ENCODE peak calls at places on chromosomes 4 and X, in eight cellular contexts. E is Calu3; W is mesendoderm; F is glutamatergic neuron; T is stimulated activated CD8-positive, alpha-beta memory T cell treated with anti-CD3 and anti-CD28 coated beads, Interleukin-12 subunit alpha, Interleukin-12 subunit beta, amount 100 ng/mL, for 4 hours; K is brain microvascular endothelial cell; B is T47D; P is M059J. X is an unnamed sample.

GRCh38 chr4:158758142-158758541 is 10.7 kb upstream of the FNIP2 start:
- DNase-seq in K (no peak), E (no peak), P (no peak), T (no peak), F (no peak), W (no peak), B (no peak), X (no peak)

GRCh38 chr4:99816611-99817309 is at the start of gene DAPP1:
- DNase-seq in P (peak; percentile 26), T (peak; percentile 38), W (peak; percentile 53), E (peak; percentile 73), F (no peak), K (no peak), B (peak; percentile 58), X (no peak)

GRCh38 chr4:153127773-153128494 is 76.3 kb upstream of the TRIM2 start:
- DNase-seq in W (peak; percentile 88), E (peak; percentile 78), B (peak; percentile 78), K (peak; percentile 90), P (peak; percentile 76), F (peak; percentile 88), T (peak; percentile 54), X (no peak)

GRCh38 chr4:84470204-84470785 is 28.8 kb downstream of the NKX6-1 start:
- DNase-seq in W (peak; percentile 67), F (no peak), T (no peak), B (peak; percentile 32), K (no peak), E (peak; percentile 18), P (peak; percentile 12), X (no peak)

GRCh38 chr4:15659768-15660394 is 4.7 kb upstream of the FBXL5 start:
- DNase-seq in B (no peak), T (no peak), P (no peak), E (no peak), W (no peak), K (no peak), F (no peak), X (no peak)

GRCh38 chrX:134849390-134849789 is 141.4 kb upstream of the SMIM10 start:
- DNase-seq in B (no peak), K (peak; percentile 55), P (peak; percentile 76), E (no peak), F (no peak), W (no peak), T (no peak), X (no peak)

GRCh38 chr4:61374612-61374920 is 174.4 kb downstream of the ADGRL3 start:
- DNase-seq in P (no peak), B (no peak), F (no peak), W (no peak), T (no peak), E (no peak), K (peak; percentile 8), X (no peak)

GRCh38 chr4:958836-959337 is 14.5 kb downstream of the DGKQ start:
- DNase-seq in P (no peak), K (no peak), F (no peak), T (no peak), W (no peak), B (no peak), E (no peak), X (peak; percentile 13)

GRCh38 chr4:56870927-56871326 is 36.8 kb upstream of the REST start:
- DNase-seq in B (no peak), P (no peak), E (no peak), W (no peak), T (no peak), F (no peak), K (no peak), X (no peak)

GRCh38 chrX:41722220-41722619 is 1.8 kb upstream of the GPR82 start:
- DNase-seq in P (no peak), E (no peak), W (no peak), B (no peak), T (no peak), F (no peak), K (no peak), X (no peak)

GRCh38 chrX:20285513-20285912 is 18.8 kb upstream of the RPS6KA3 start:
- DNase-seq in P (no peak), F (no peak), K (no peak), W (no peak), T (no peak), E (no peak), B (no peak), X (no peak)

GRCh38 chrX:15960237-15960636 is 105.6 kb upstream of the AP1S2 start:
- DNase-seq in E (no peak), K (no peak), W (no peak), F (no peak), P (no peak), T (no peak), B (no peak), X (no peak)

GRCh38 chrX:102712216-102712966 is at the start of gene GPRASP2:
- DNase-seq in P (peak; percentile 33), F (peak; percentile 69), E (peak; percentile 49), W (peak; percentile 45), K (no peak), T (no peak), B (peak; percentile 36), X (no peak)

GRCh38 chrX:69070949-69071650 is 94.2 kb downstream of the PJA1 start:
- DNase-seq in E (no peak), W (no peak), P (no peak), T (no peak), F (no peak), K (no peak), B (no peak), X (no peak)

GRCh38 chr4:177726111-177726510 is 283.9 kb upstream of the AGA start:
- DNase-seq in W (no peak), T (no peak), E (peak; percentile 1), P (peak; percentile 49), F (no peak), K (no peak), B (no peak), X (no peak)

GRCh38 chrX:6004529-6004928 is 224.1 kb downstream of the NLGN4X start:
- DNase-seq in P (no peak), K (no peak), W (no peak), T (no peak), F (no peak), E (no peak), B (no peak), X (no peak)

GRCh38 chr4:54433686-54434085 is 204.6 kb downstream of the PDGFRA start:
- DNase-seq in E (no peak), B (peak; percentile 2), F (no peak), T (no peak), W (peak; percentile 53), P (no peak), K (peak; percentile 24), X (no peak)

GRCh38 chrX:40174594-40175415 is 77.0 kb upstream of the BCOR start:
- DNase-seq in W (peak; percentile 69), B (peak; percentile 65), K (peak; percentile 48), E (no peak), P (peak; percentile 64), T (peak; percentile 32), F (peak; percentile 74), X (no peak)

GRCh38 chrX:125998432-125998831 is 167.7 kb downstream of the DCAF12L2 start:
- DNase-seq in B (peak; percentile 52), F (no peak), T (no peak), W (peak; percentile 42), K (peak; percentile 3), P (no peak), E (no peak), X (no peak)

GRCh38 chr4:151922306-151922705 is 161.5 kb upstream of the GATB start:
- DNase-seq in W (no peak), B (no peak), T (no peak), E (no peak), P (no peak), K (no peak), F (no peak), X (no peak)

GRCh38 chr4:6124386-6125102 is 75.8 kb downstream of the JAKMIP1 start:
- DNase-seq in B (no peak), P (no peak), F (no peak), K (no peak), E (no peak), T (no peak), W (no peak), X (no peak)

GRCh38 chr4:84681488-84682274 is 98.8 kb downstream of the CDS1 start:
- DNase-seq in W (peak; percentile 28), B (peak; percentile 62), F (no peak), K (peak; percentile 67), P (peak; percentile 84), T (no peak), E (no peak), X (no peak)

GRCh38 chr4:170138580-170139194 is 48.9 kb upstream of the AADAT start:
- DNase-seq in P (peak; percentile 51), E (peak; percentile 72), B (peak; percentile 79), T (peak; percentile 8), K (peak; percentile 81), F (peak; percentile 86), W (peak; percentile 87), X (peak; percentile 20)

GRCh38 chrX:39248330-39248729 is 447.1 kb downstream of the MID1IP1 start:
- DNase-seq in W (peak; percentile 53), F (no peak), P (no peak), T (no peak), K (no peak), E (no peak), B (no peak), X (no peak)

GRCh38 chr4:182207806-182208483 is 35.3 kb upstream of the TENM3 start:
- DNase-seq in T (no peak), F (no peak), P (peak; percentile 91), W (peak; percentile 68), E (no peak), K (peak; percentile 87), B (no peak), X (no peak)

GRCh38 chrX:111098874-111099273 is 2.9 kb downstream of the PAK3 start:
- DNase-seq in F (peak; percentile 70), W (peak; percentile 67), K (no peak), B (peak; percentile 31), E (peak; percentile 60), P (peak; percentile 4), T (peak; percentile 24), X (no peak)